ENCODE peak calls at places on chromosomes 13 and 19, in ten cellular contexts. J is Caco-2, R is Peyer's patch, Y is bronchial epithelial cell, S is esophagus squamous epithelium, T is type B pancreatic cell, M is breast epithelium, B is AG04449, P is neural crest cell, L is lower lobe of right lung. W is an unnamed sample.

GRCh38 chr19:15126511-15126910 is 19.3 kb downstream of the SYDE1 start:
- DNase-seq in T (no peak), Y (no peak), R (no peak), M (no peak), L (no peak), J (no peak), S (no peak), B (no peak), P (no peak), W (peak; percentile 61)

GRCh38 chr19:49150106-49150943 is 4.9 kb downstream of the HRC start:
- DNase-seq in R (peak; percentile 94), S (no peak), B (no peak), Y (peak; percentile 33), T (peak; percentile 90), L (peak; percentile 87), J (peak; percentile 92), M (peak; percentile 88), P (peak; percentile 82), W (peak; percentile 68)

GRCh38 chr13:39779337-39780270 is 124.1 kb downstream of the COG6 start:
- DNase-seq in L (no peak), Y (peak; percentile 15), M (no peak), B (no peak), T (no peak), P (no peak), S (no peak), J (no peak), R (no peak), W (peak; percentile 41)

GRCh38 chr19:4374451-4375163 is 25.7 kb downstream of the SH3GL1 start:
- DNase-seq in M (no peak), S (no peak), T (no peak), L (peak; percentile 74), Y (peak; percentile 67), P (no peak), R (peak; percentile 82), B (no peak), J (peak; percentile 66), W (peak; percentile 90)

GRCh38 chr13:49563513-49563912 is 21.8 kb downstream of the RCBTB1 start:
- DNase-seq in B (no peak), R (no peak), T (no peak), P (no peak), Y (peak; percentile 52), J (no peak), S (no peak), L (no peak), M (no peak), W (no peak)

GRCh38 chr19:22882797-22883196 is 50.7 kb downstream of the ZNF723 start:
- DNase-seq in T (no peak), S (no peak), L (no peak), P (no peak), Y (peak; percentile 43), M (no peak), J (peak; percentile 28), B (no peak), R (no peak), W (peak; percentile 55)

GRCh38 chr19:46621191-46622117 is 3.4 kb downstream of the PTGIR start:
- DNase-seq in P (no peak), Y (no peak), B (no peak), R (no peak), L (peak; percentile 28), T (no peak), M (no peak), S (no peak), J (no peak), W (no peak)

GRCh38 chr13:23695711-23696512 is 125.7 kb downstream of the TNFRSF19 start:
- DNase-seq in S (peak; percentile 16), R (no peak), Y (no peak), M (no peak), T (no peak), B (no peak), P (no peak), L (peak; percentile 73), J (no peak), W (no peak)

GRCh38 chr19:3033595-3034193 is 4.6 kb upstream of the TLE2 start:
- DNase-seq in J (no peak), B (no peak), Y (no peak), P (no peak), M (no peak), L (no peak), R (peak; percentile 38), T (no peak), S (no peak), W (no peak)

GRCh38 chr13:32407854-32408253 is 20.1 kb downstream of the N4BP2L1 start:
- DNase-seq in R (no peak), P (no peak), S (no peak), J (no peak), L (no peak), T (no peak), M (no peak), Y (no peak), B (no peak), W (no peak)

GRCh38 chr13:32761472-32761871 is 175.2 kb downstream of the PDS5B start:
- DNase-seq in J (no peak), R (no peak), M (no peak), P (no peak), Y (no peak), T (no peak), B (no peak), S (no peak), L (no peak), W (no peak)

GRCh38 chr19:4987286-4987685 is 18.4 kb downstream of the KDM4B start:
- DNase-seq in S (no peak), Y (no peak), M (no peak), T (no peak), L (no peak), R (no peak), J (peak; percentile 67), P (no peak), B (no peak), W (no peak)

GRCh38 chr19:13231663-13232062 is 81.5 kb downstream of the IER2 start:
- DNase-seq in J (no peak), M (no peak), P (no peak), R (no peak), S (no peak), B (no peak), T (no peak), L (no peak), Y (no peak), W (no peak)

GRCh38 chr19:13238891-13239534 is 88.8 kb downstream of the IER2 start:
- DNase-seq in T (no peak), B (no peak), R (no peak), P (no peak), J (no peak), M (no peak), Y (no peak), S (no peak), L (no peak), W (no peak)

GRCh38 chr19:13229246-13229645 is 79.0 kb downstream of the IER2 start:
- DNase-seq in T (no peak), S (no peak), M (no peak), P (no peak), J (no peak), B (no peak), Y (no peak), L (no peak), R (no peak), W (no peak)

GRCh38 chr19:13240312-13241022 is 90.3 kb downstream of the IER2 start:
- DNase-seq in R (no peak), S (no peak), Y (no peak), M (no peak), P (no peak), B (no peak), J (no peak), L (no peak), T (no peak), W (no peak)

DNA sequence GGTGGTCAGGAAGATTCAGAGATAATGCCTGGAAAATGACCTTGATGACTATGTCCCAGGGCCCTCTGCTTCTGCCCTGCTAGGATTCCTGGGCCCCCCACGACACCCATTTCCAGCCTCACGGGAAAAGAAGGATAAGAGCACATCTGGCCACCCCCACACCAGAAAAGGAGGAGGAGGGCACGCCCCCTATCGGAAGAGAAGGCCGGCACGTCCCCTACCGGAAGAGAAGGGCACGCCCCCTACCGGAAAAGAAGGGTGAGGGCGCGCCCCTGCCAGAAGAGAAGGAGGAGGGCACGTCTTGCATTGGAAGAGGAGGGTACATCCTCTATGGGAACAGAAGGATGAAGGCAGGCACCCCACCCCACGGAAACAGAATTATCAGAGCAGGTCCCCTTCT is 84.3 kb downstream of the IER2 start:
- DNase-seq in B (no peak), Y (no peak), R (peak; percentile 73), L (peak; percentile 59), S (no peak), J (peak; percentile 70), T (no peak), P (peak; percentile 58), M (no peak), W (peak; percentile 3)
- TF ChIP-seq CTCF in B (peak; percentile 74), Y (peak; percentile 28), R (peak; percentile 83), L (peak; percentile 50), S (peak; percentile 40), J (peak; percentile 78), T (peak; percentile 76), P (peak; percentile 66), M (no peak), W (peak; percentile 78)

GRCh38 chr13:21039097-21039800 is 22.1 kb downstream of the LATS2 start:
- DNase-seq in R (no peak), B (no peak), M (no peak), S (no peak), L (no peak), P (no peak), T (no peak), J (no peak), Y (no peak), W (no peak)
- TF ChIP-seq CTCF in R (no peak), B (no peak), M (no peak), S (no peak), L (no peak), P (no peak), T (no peak), J (no peak), Y (no peak), W (no peak)

GRCh38 chr19:58229255-58229639 is 533 bp downstream of the ZNF544 start:
- DNase-seq in P (no peak), T (no peak), S (no peak), R (no peak), J (peak; percentile 41), M (no peak), Y (peak; percentile 20), B (no peak), L (no peak), W (peak; percentile 16)
- TF ChIP-seq CTCF in P (no peak), T (no peak), S (peak; percentile 28), R (no peak), J (peak; percentile 14), M (no peak), Y (peak; percentile 71), B (peak; percentile 25), L (no peak), W (peak; percentile 54)

DNA sequence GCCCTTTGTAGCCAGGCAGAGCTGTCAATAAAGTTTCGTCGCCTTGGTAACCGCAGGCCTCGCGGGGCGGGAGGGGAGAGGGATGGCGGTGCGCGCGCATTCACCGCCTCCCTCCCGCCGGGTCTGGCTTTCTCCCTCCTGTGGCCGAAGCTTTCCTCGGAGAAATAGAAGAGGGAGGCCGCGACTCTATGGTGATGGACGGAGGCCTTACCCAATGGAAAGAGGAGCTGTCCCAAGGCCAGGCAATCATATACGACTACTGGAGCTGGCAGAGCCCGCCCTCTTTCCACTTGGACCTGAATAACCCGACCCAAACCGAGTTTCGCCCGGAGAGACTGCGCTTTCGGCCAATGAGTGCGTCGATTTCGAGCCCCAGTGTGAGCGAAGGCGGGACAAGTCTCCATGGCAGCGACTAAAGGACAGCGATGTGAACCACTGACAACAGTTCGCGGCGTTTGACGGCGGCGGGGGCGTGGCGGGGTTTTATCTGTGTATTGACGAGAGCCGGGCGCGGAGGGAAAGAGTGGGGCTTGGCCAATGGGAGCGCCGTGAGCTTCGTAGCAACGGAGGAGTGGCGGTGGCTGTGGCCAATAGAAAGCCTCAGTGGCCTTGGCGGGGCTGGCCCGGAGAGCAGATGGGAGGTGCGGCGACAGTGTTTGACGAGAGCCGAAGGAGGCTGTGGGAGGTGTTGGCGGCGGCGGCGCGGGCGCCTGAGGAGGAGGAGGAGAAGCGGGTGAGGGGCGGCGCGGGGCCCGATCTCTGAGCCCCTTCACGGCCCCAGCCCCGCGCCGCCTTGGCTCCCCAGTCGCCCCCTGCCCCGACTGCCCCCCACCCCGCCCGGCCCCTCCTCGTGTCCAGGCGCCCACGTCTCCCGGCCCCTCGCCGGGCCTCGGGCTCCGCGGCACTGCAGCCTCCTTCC is at the start of gene KMT5C:
- DNase-seq in S (peak; percentile 100), R (peak; percentile 100), M (peak; percentile 100), L (peak; percentile 100), Y (peak; percentile 100), J (peak; percentile 100), T (peak; percentile 100), P (peak; percentile 100), B (peak; percentile 100), W (peak; percentile 100)
- TF ChIP-seq CTCF in S (peak; percentile 63), R (peak; percentile 65), M (peak; percentile 52), L (peak; percentile 37), Y (peak; percentile 42), J (no peak), T (peak; percentile 55), P (peak; percentile 45), B (peak; percentile 47), W (peak; percentile 41)

W was measured in HFFc6.